ENCODE peak calls at places on chromosomes 3 and 15, in nine cellular contexts. One of them, this sample, is unnamed.

GRCh38 chr3:172315401-172316091 is 132.7 kb downstream of the GHSR start:
- DNase-seq in GM06990: no peak
- DNase-seq in NCI-H1417: peak
- DNase-seq in aorta: no peak
- DNase-seq in GM12865: no peak
- DNase-seq in stimulated activated CD4-positive, alpha-beta T cell treated with anti-CD3 and anti-CD28 coated beads, Interleukin-4, amount 100 ng/mL, for 24 hours: no peak
- DNase-seq in adrenal gland: peak
- DNase-seq in activated T-cell treated with anti-CD3 and anti-CD28 coated beads for 4 hours: no peak
- DNase-seq in HCT116: peak
- DNase-seq in this sample: peak

GRCh38 chr15:101001796-101002195 is 82.6 kb downstream of the LRRK1 start:
- DNase-seq in NCI-H1417: no peak
- DNase-seq in stimulated activated CD4-positive, alpha-beta T cell treated with anti-CD3 and anti-CD28 coated beads, Interleukin-4, amount 100 ng/mL, for 24 hours: no peak
- DNase-seq in HCT116: no peak
- DNase-seq in aorta: no peak
- DNase-seq in GM06990: no peak
- DNase-seq in adrenal gland: no peak
- DNase-seq in activated T-cell treated with anti-CD3 and anti-CD28 coated beads for 4 hours: no peak
- DNase-seq in GM12865: no peak
- DNase-seq in this sample: no peak

GRCh38 chr3:50656417-50657195 is 18.1 kb upstream of the DOCK3 start:
- DNase-seq in NCI-H1417: no peak
- DNase-seq in aorta: no peak
- DNase-seq in stimulated activated CD4-positive, alpha-beta T cell treated with anti-CD3 and anti-CD28 coated beads, Interleukin-4, amount 100 ng/mL, for 24 hours: no peak
- DNase-seq in GM06990: no peak
- DNase-seq in HCT116: no peak
- DNase-seq in activated T-cell treated with anti-CD3 and anti-CD28 coated beads for 4 hours: no peak
- DNase-seq in GM12865: no peak
- DNase-seq in adrenal gland: no peak
- DNase-seq in this sample: no peak

GRCh38 chr3:123122525-123123315 is 55.9 kb downstream of the PDIA5 start:
- DNase-seq in HCT116: no peak
- DNase-seq in adrenal gland: peak
- DNase-seq in stimulated activated CD4-positive, alpha-beta T cell treated with anti-CD3 and anti-CD28 coated beads, Interleukin-4, amount 100 ng/mL, for 24 hours: no peak
- DNase-seq in GM06990: no peak
- DNase-seq in aorta: no peak
- DNase-seq in activated T-cell treated with anti-CD3 and anti-CD28 coated beads for 4 hours: no peak
- DNase-seq in NCI-H1417: no peak
- DNase-seq in GM12865: peak
- DNase-seq in this sample: no peak

GRCh38 chr3:22269827-22270226 is 518.8 kb upstream of the ZNF385D start:
- DNase-seq in activated T-cell treated with anti-CD3 and anti-CD28 coated beads for 4 hours: no peak
- DNase-seq in adrenal gland: peak
- DNase-seq in NCI-H1417: peak
- DNase-seq in GM12865: no peak
- DNase-seq in HCT116: no peak
- DNase-seq in stimulated activated CD4-positive, alpha-beta T cell treated with anti-CD3 and anti-CD28 coated beads, Interleukin-4, amount 100 ng/mL, for 24 hours: no peak
- DNase-seq in GM06990: no peak
- DNase-seq in aorta: peak
- DNase-seq in this sample: no peak

GRCh38 chr3:57958642-57959406 is 49.4 kb upstream of the FLNB start:
- DNase-seq in GM12865: no peak
- DNase-seq in NCI-H1417: no peak
- DNase-seq in activated T-cell treated with anti-CD3 and anti-CD28 coated beads for 4 hours: no peak
- DNase-seq in adrenal gland: no peak
- DNase-seq in stimulated activated CD4-positive, alpha-beta T cell treated with anti-CD3 and anti-CD28 coated beads, Interleukin-4, amount 100 ng/mL, for 24 hours: no peak
- DNase-seq in GM06990: peak
- DNase-seq in HCT116: no peak
- DNase-seq in aorta: peak
- DNase-seq in this sample: no peak

GRCh38 chr3:187112934-187113793 is 26.1 kb downstream of the RPL39L start:
- DNase-seq in stimulated activated CD4-positive, alpha-beta T cell treated with anti-CD3 and anti-CD28 coated beads, Interleukin-4, amount 100 ng/mL, for 24 hours: no peak
- DNase-seq in HCT116: peak
- DNase-seq in NCI-H1417: peak
- DNase-seq in aorta: no peak
- DNase-seq in GM06990: no peak
- DNase-seq in adrenal gland: no peak
- DNase-seq in GM12865: peak
- DNase-seq in activated T-cell treated with anti-CD3 and anti-CD28 coated beads for 4 hours: no peak
- DNase-seq in this sample: peak

GRCh38 chr3:164080208-164080607 is 998.1 kb downstream of the SI start:
- DNase-seq in aorta: no peak
- DNase-seq in GM12865: no peak
- DNase-seq in stimulated activated CD4-positive, alpha-beta T cell treated with anti-CD3 and anti-CD28 coated beads, Interleukin-4, amount 100 ng/mL, for 24 hours: no peak
- DNase-seq in NCI-H1417: no peak
- DNase-seq in adrenal gland: no peak
- DNase-seq in HCT116: no peak
- DNase-seq in GM06990: no peak
- DNase-seq in activated T-cell treated with anti-CD3 and anti-CD28 coated beads for 4 hours: no peak
- DNase-seq in this sample: no peak

GRCh38 chr3:32460031-32460749 is 42.5 kb downstream of the CMTM6 start:
- DNase-seq in adrenal gland: no peak
- DNase-seq in stimulated activated CD4-positive, alpha-beta T cell treated with anti-CD3 and anti-CD28 coated beads, Interleukin-4, amount 100 ng/mL, for 24 hours: peak
- DNase-seq in GM06990: peak
- DNase-seq in HCT116: no peak
- DNase-seq in activated T-cell treated with anti-CD3 and anti-CD28 coated beads for 4 hours: no peak
- DNase-seq in GM12865: peak
- DNase-seq in NCI-H1417: peak
- DNase-seq in aorta: no peak
- DNase-seq in this sample: peak

GRCh38 chr3:46947981-46948791 is 28.4 kb downstream of the CCDC12 start:
- DNase-seq in NCI-H1417: no peak
- DNase-seq in stimulated activated CD4-positive, alpha-beta T cell treated with anti-CD3 and anti-CD28 coated beads, Interleukin-4, amount 100 ng/mL, for 24 hours: peak
- DNase-seq in GM06990: no peak
- DNase-seq in GM12865: peak
- DNase-seq in aorta: no peak
- DNase-seq in activated T-cell treated with anti-CD3 and anti-CD28 coated beads for 4 hours: peak
- DNase-seq in adrenal gland: peak
- DNase-seq in HCT116: peak
- DNase-seq in this sample: peak

GRCh38 chr15:71733122-71733521 is 77.2 kb upstream of the NR2E3 start:
- DNase-seq in aorta: no peak
- DNase-seq in GM06990: no peak
- DNase-seq in NCI-H1417: no peak
- DNase-seq in adrenal gland: no peak
- DNase-seq in HCT116: no peak
- DNase-seq in GM12865: no peak
- DNase-seq in stimulated activated CD4-positive, alpha-beta T cell treated with anti-CD3 and anti-CD28 coated beads, Interleukin-4, amount 100 ng/mL, for 24 hours: no peak
- DNase-seq in activated T-cell treated with anti-CD3 and anti-CD28 coated beads for 4 hours: no peak
- DNase-seq in this sample: no peak

GRCh38 chr15:27871078-27871695 is 227.9 kb downstream of the OCA2 start:
- DNase-seq in HCT116: no peak
- DNase-seq in GM12865: no peak
- DNase-seq in NCI-H1417: peak
- DNase-seq in GM06990: no peak
- DNase-seq in stimulated activated CD4-positive, alpha-beta T cell treated with anti-CD3 and anti-CD28 coated beads, Interleukin-4, amount 100 ng/mL, for 24 hours: no peak
- DNase-seq in adrenal gland: no peak
- DNase-seq in aorta: no peak
- DNase-seq in activated T-cell treated with anti-CD3 and anti-CD28 coated beads for 4 hours: no peak
- DNase-seq in this sample: no peak

GRCh38 chr3:104596551-104596950 is 770.2 kb upstream of the ALCAM start:
- DNase-seq in NCI-H1417: peak
- DNase-seq in GM12865: peak
- DNase-seq in adrenal gland: no peak
- DNase-seq in activated T-cell treated with anti-CD3 and anti-CD28 coated beads for 4 hours: no peak
- DNase-seq in stimulated activated CD4-positive, alpha-beta T cell treated with anti-CD3 and anti-CD28 coated beads, Interleukin-4, amount 100 ng/mL, for 24 hours: no peak
- DNase-seq in GM06990: no peak
- DNase-seq in aorta: no peak
- DNase-seq in HCT116: peak
- DNase-seq in this sample: peak

GRCh38 chr3:117910820-117911524 is 1123.7 kb downstream of the IGSF11 start:
- DNase-seq in NCI-H1417: peak
- DNase-seq in adrenal gland: peak
- DNase-seq in GM12865: no peak
- DNase-seq in GM06990: no peak
- DNase-seq in stimulated activated CD4-positive, alpha-beta T cell treated with anti-CD3 and anti-CD28 coated beads, Interleukin-4, amount 100 ng/mL, for 24 hours: no peak
- DNase-seq in aorta: no peak
- DNase-seq in activated T-cell treated with anti-CD3 and anti-CD28 coated beads for 4 hours: no peak
- DNase-seq in HCT116: no peak
- DNase-seq in this sample: peak

GRCh38 chr3:41317718-41318117 is 118.4 kb downstream of the CTNNB1 start:
- DNase-seq in GM06990: no peak
- DNase-seq in GM12865: no peak
- DNase-seq in NCI-H1417: no peak
- DNase-seq in activated T-cell treated with anti-CD3 and anti-CD28 coated beads for 4 hours: no peak
- DNase-seq in aorta: no peak
- DNase-seq in adrenal gland: peak
- DNase-seq in HCT116: no peak
- DNase-seq in stimulated activated CD4-positive, alpha-beta T cell treated with anti-CD3 and anti-CD28 coated beads, Interleukin-4, amount 100 ng/mL, for 24 hours: no peak
- DNase-seq in this sample: no peak

GRCh38 chr3:87771338-87772059 is 287.3 kb downstream of the CGGBP1 start:
- DNase-seq in activated T-cell treated with anti-CD3 and anti-CD28 coated beads for 4 hours: no peak
- DNase-seq in adrenal gland: peak
- DNase-seq in NCI-H1417: peak
- DNase-seq in stimulated activated CD4-positive, alpha-beta T cell treated with anti-CD3 and anti-CD28 coated beads, Interleukin-4, amount 100 ng/mL, for 24 hours: peak
- DNase-seq in aorta: peak
- DNase-seq in GM12865: peak
- DNase-seq in GM06990: peak
- DNase-seq in HCT116: peak
- DNase-seq in this sample: peak

GRCh38 chr3:56795097-56795806 is 6.5 kb downstream of the ARHGEF3 start:
- DNase-seq in NCI-H1417: no peak
- DNase-seq in adrenal gland: peak
- DNase-seq in GM12865: no peak
- DNase-seq in aorta: no peak
- DNase-seq in stimulated activated CD4-positive, alpha-beta T cell treated with anti-CD3 and anti-CD28 coated beads, Interleukin-4, amount 100 ng/mL, for 24 hours: no peak
- DNase-seq in activated T-cell treated with anti-CD3 and anti-CD28 coated beads for 4 hours: no peak
- DNase-seq in GM06990: no peak
- DNase-seq in HCT116: no peak
- DNase-seq in this sample: no peak

GRCh38 chr3:185825639-185826481 is 1.0 kb upstream of the IGF2BP2 start:
- DNase-seq in GM12865: peak
- DNase-seq in HCT116: no peak
- DNase-seq in NCI-H1417: peak
- DNase-seq in stimulated activated CD4-positive, alpha-beta T cell treated with anti-CD3 and anti-CD28 coated beads, Interleukin-4, amount 100 ng/mL, for 24 hours: peak
- DNase-seq in adrenal gland: peak
- DNase-seq in aorta: peak
- DNase-seq in GM06990: peak
- DNase-seq in activated T-cell treated with anti-CD3 and anti-CD28 coated beads for 4 hours: peak
- DNase-seq in this sample: peak

GRCh38 chr15:93028632-93029612 is 60.1 kb downstream of the RGMA start:
- DNase-seq in GM12865: no peak
- DNase-seq in aorta: peak
- DNase-seq in adrenal gland: peak
- DNase-seq in HCT116: no peak
- DNase-seq in NCI-H1417: peak
- DNase-seq in GM06990: no peak
- DNase-seq in activated T-cell treated with anti-CD3 and anti-CD28 coated beads for 4 hours: no peak
- DNase-seq in stimulated activated CD4-positive, alpha-beta T cell treated with anti-CD3 and anti-CD28 coated beads, Interleukin-4, amount 100 ng/mL, for 24 hours: no peak
- DNase-seq in this sample: peak

GRCh38 chr3:101414121-101414520 is 93.7 kb upstream of the IMPG2 start:
- DNase-seq in HCT116: no peak
- DNase-seq in GM06990: no peak
- DNase-seq in adrenal gland: no peak
- DNase-seq in activated T-cell treated with anti-CD3 and anti-CD28 coated beads for 4 hours: no peak
- DNase-seq in stimulated activated CD4-positive, alpha-beta T cell treated with anti-CD3 and anti-CD28 coated beads, Interleukin-4, amount 100 ng/mL, for 24 hours: no peak
- DNase-seq in aorta: no peak
- DNase-seq in NCI-H1417: no peak
- DNase-seq in GM12865: no peak
- DNase-seq in this sample: no peak

GRCh38 chr15:90210593-90210992 is 9.5 kb downstream of the SEMA4B start:
- DNase-seq in activated T-cell treated with anti-CD3 and anti-CD28 coated beads for 4 hours: no peak
- DNase-seq in adrenal gland: no peak
- DNase-seq in GM12865: no peak
- DNase-seq in stimulated activated CD4-positive, alpha-beta T cell treated with anti-CD3 and anti-CD28 coated beads, Interleukin-4, amount 100 ng/mL, for 24 hours: no peak
- DNase-seq in NCI-H1417: no peak
- DNase-seq in HCT116: no peak
- DNase-seq in GM06990: no peak
- DNase-seq in aorta: peak
- DNase-seq in this sample: no peak

GRCh38 chr15:85689729-85690128 is 105.0 kb downstream of the KLHL25 start:
- DNase-seq in activated T-cell treated with anti-CD3 and anti-CD28 coated beads for 4 hours: peak
- DNase-seq in stimulated activated CD4-positive, alpha-beta T cell treated with anti-CD3 and anti-CD28 coated beads, Interleukin-4, amount 100 ng/mL, for 24 hours: peak
- DNase-seq in adrenal gland: peak
- DNase-seq in HCT116: no peak
- DNase-seq in NCI-H1417: no peak
- DNase-seq in GM06990: peak
- DNase-seq in GM12865: peak
- DNase-seq in aorta: peak
- DNase-seq in this sample: no peak

GRCh38 chr3:157605356-157605755 is 102.1 kb upstream of the VEPH1 start:
- DNase-seq in aorta: no peak
- DNase-seq in NCI-H1417: no peak
- DNase-seq in HCT116: no peak
- DNase-seq in stimulated activated CD4-positive, alpha-beta T cell treated with anti-CD3 and anti-CD28 coated beads, Interleukin-4, amount 100 ng/mL, for 24 hours: no peak
- DNase-seq in GM12865: no peak
- DNase-seq in adrenal gland: no peak
- DNase-seq in GM06990: no peak
- DNase-seq in activated T-cell treated with anti-CD3 and anti-CD28 coated beads for 4 hours: no peak
- DNase-seq in this sample: no peak

GRCh38 chr15:42085236-42085605 is 9.1 kb downstream of the PLA2G4D start:
- DNase-seq in adrenal gland: peak
- DNase-seq in aorta: no peak
- DNase-seq in stimulated activated CD4-positive, alpha-beta T cell treated with anti-CD3 and anti-CD28 coated beads, Interleukin-4, amount 100 ng/mL, for 24 hours: no peak
- DNase-seq in GM12865: no peak
- DNase-seq in GM06990: no peak
- DNase-seq in HCT116: no peak
- DNase-seq in activated T-cell treated with anti-CD3 and anti-CD28 coated beads for 4 hours: no peak
- DNase-seq in NCI-H1417: no peak
- DNase-seq in this sample: no peak

GRCh38 chr3:157098121-157098822 is 61.7 kb downstream of the CCNL1 start:
- DNase-seq in HCT116: no peak
- DNase-seq in aorta: no peak
- DNase-seq in GM06990: no peak
- DNase-seq in adrenal gland: no peak
- DNase-seq in stimulated activated CD4-positive, alpha-beta T cell treated with anti-CD3 and anti-CD28 coated beads, Interleukin-4, amount 100 ng/mL, for 24 hours: no peak
- DNase-seq in NCI-H1417: no peak
- DNase-seq in GM12865: no peak
- DNase-seq in activated T-cell treated with anti-CD3 and anti-CD28 coated beads for 4 hours: no peak
- DNase-seq in this sample: no peak

GRCh38 chr15:90101969-90102890 is at the start of gene IDH2:
- DNase-seq in adrenal gland: peak
- DNase-seq in aorta: peak
- DNase-seq in GM12865: peak
- DNase-seq in HCT116: peak
- DNase-seq in stimulated activated CD4-positive, alpha-beta T cell treated with anti-CD3 and anti-CD28 coated beads, Interleukin-4, amount 100 ng/mL, for 24 hours: peak
- DNase-seq in GM06990: peak
- DNase-seq in activated T-cell treated with anti-CD3 and anti-CD28 coated beads for 4 hours: peak
- DNase-seq in NCI-H1417: peak
- DNase-seq in this sample: peak

GRCh38 chr15:39404767-39405173 is 176.1 kb upstream of the THBS1 start:
- DNase-seq in NCI-H1417: no peak
- DNase-seq in activated T-cell treated with anti-CD3 and anti-CD28 coated beads for 4 hours: no peak
- DNase-seq in HCT116: no peak
- DNase-seq in aorta: no peak
- DNase-seq in GM06990: no peak
- DNase-seq in GM12865: no peak
- DNase-seq in stimulated activated CD4-positive, alpha-beta T cell treated with anti-CD3 and anti-CD28 coated beads, Interleukin-4, amount 100 ng/mL, for 24 hours: no peak
- DNase-seq in adrenal gland: no peak
- DNase-seq in this sample: no peak

GRCh38 chr3:152334761-152335160 is 66.0 kb downstream of the MBNL1 start:
- DNase-seq in stimulated activated CD4-positive, alpha-beta T cell treated with anti-CD3 and anti-CD28 coated beads, Interleukin-4, amount 100 ng/mL, for 24 hours: no peak
- DNase-seq in aorta: no peak
- DNase-seq in activated T-cell treated with anti-CD3 and anti-CD28 coated beads for 4 hours: no peak
- DNase-seq in NCI-H1417: no peak
- DNase-seq in HCT116: no peak
- DNase-seq in GM06990: no peak
- DNase-seq in GM12865: no peak
- DNase-seq in adrenal gland: no peak
- DNase-seq in this sample: no peak

GRCh38 chr3:136898954-136899353 is 36.9 kb downstream of the NCK1 start:
- DNase-seq in activated T-cell treated with anti-CD3 and anti-CD28 coated beads for 4 hours: no peak
- DNase-seq in adrenal gland: no peak
- DNase-seq in GM06990: no peak
- DNase-seq in stimulated activated CD4-positive, alpha-beta T cell treated with anti-CD3 and anti-CD28 coated beads, Interleukin-4, amount 100 ng/mL, for 24 hours: no peak
- DNase-seq in aorta: no peak
- DNase-seq in HCT116: no peak
- DNase-seq in GM12865: no peak
- DNase-seq in NCI-H1417: no peak
- DNase-seq in this sample: no peak

GRCh38 chr3:170425491-170426239 is 7.0 kb downstream of the CLDN11 start:
- DNase-seq in adrenal gland: no peak
- DNase-seq in stimulated activated CD4-positive, alpha-beta T cell treated with anti-CD3 and anti-CD28 coated beads, Interleukin-4, amount 100 ng/mL, for 24 hours: no peak
- DNase-seq in GM06990: no peak
- DNase-seq in NCI-H1417: peak
- DNase-seq in GM12865: no peak
- DNase-seq in HCT116: no peak
- DNase-seq in aorta: no peak
- DNase-seq in activated T-cell treated with anti-CD3 and anti-CD28 coated beads for 4 hours: no peak
- DNase-seq in this sample: no peak

GRCh38 chr15:62163847-62164499 is 1.1 kb downstream of the C2CD4B start:
- DNase-seq in aorta: no peak
- DNase-seq in GM12865: no peak
- DNase-seq in GM06990: peak
- DNase-seq in activated T-cell treated with anti-CD3 and anti-CD28 coated beads for 4 hours: no peak
- DNase-seq in NCI-H1417: peak
- DNase-seq in stimulated activated CD4-positive, alpha-beta T cell treated with anti-CD3 and anti-CD28 coated beads, Interleukin-4, amount 100 ng/mL, for 24 hours: no peak
- DNase-seq in adrenal gland: no peak
- DNase-seq in HCT116: no peak
- DNase-seq in this sample: peak

This sample was measured in DMS53.